ENCODE peak calls at places on chromosome 11, in four cellular contexts. D is BJ, N is kidney glomerular epithelial cell, B is AML-193. H is an unnamed sample.

GRCh38 chr11:65013130-65013691 is 749 bp upstream of the ARL2 start:
- DNase-seq in B (peak; percentile 79), N (no peak), D (no peak), H (peak; percentile 64)

GRCh38 chr11:1656670-1657069 is 27.1 kb downstream of the KRTAP5-5 start:
- DNase-seq in D (no peak), B (no peak), N (no peak), H (no peak)

GRCh38 chr11:27310710-27311109 is 52.3 kb downstream of the CCDC34 start:
- DNase-seq in N (no peak), D (no peak), B (no peak), H (no peak)

GRCh38 chr11:129442171-129442570 is 66.5 kb downstream of the BARX2 start:
- DNase-seq in D (no peak), B (no peak), N (no peak), H (no peak)

GRCh38 chr11:107565219-107565937 is at the start of gene ALKBH8:
- DNase-seq in B (peak; percentile 74), D (no peak), N (peak; percentile 83), H (no peak)

GRCh38 chr11:102971766-102972165 is 16.2 kb upstream of the MMP13 start:
- DNase-seq in B (no peak), D (peak; percentile 89), N (no peak), H (no peak)

GRCh38 chr11:44842219-44842618 is 108.5 kb downstream of the TP53I11 start:
- DNase-seq in D (peak; percentile 91), N (peak; percentile 74), B (no peak), H (no peak)

GRCh38 chr11:62427630-62428233 is 8.9 kb downstream of the SCGB1A1 start:
- DNase-seq in B (peak; percentile 2), N (peak; percentile 38), D (no peak), H (no peak)

GRCh38 chr11:2867722-2868548 is 17.6 kb downstream of the CDKN1C start:
- DNase-seq in B (no peak), D (no peak), N (no peak), H (no peak)

GRCh38 chr11:64787526-64788320 is 9.4 kb upstream of the SF1 start:
- DNase-seq in D (no peak), B (peak; percentile 51), N (peak; percentile 20), H (no peak)